ENCODE peak calls at places on chromosome 3, in five cellular contexts. G is upper lobe of left lung, Q is esophagus muscularis mucosa, A is tibial nerve, R is A549. O is an unnamed sample. For H3K4me1, the result is how much of the 10 kb centered on the place peaks cover.

GRCh38 chr3:85801955-85802354 is 843.2 kb downstream of the CADM2 start:
- DNase-seq in R (peak), A (no peak), Q (no peak), G (no peak), O (no peak)

GRCh38 chr3:66378256-66378655 is 122.6 kb downstream of the LRIG1 start:
- DNase-seq in Q (peak), G (no peak), A (no peak), R (peak), O (no peak)

GRCh38 chr3:126033051-126033745 is 50.7 kb downstream of the SLC41A3 start:
- DNase-seq in Q (peak), A (no peak), R (no peak), G (no peak), O (no peak)

GRCh38 chr3:180311242-180311641 is 274.5 kb upstream of the PEX5L start:
- DNase-seq in R (no peak), G (no peak), Q (no peak), A (no peak), O (no peak)

GRCh38 chr3:65597225-65597951 is 441.3 kb downstream of the MAGI1 start:
- DNase-seq in G (peak), A (no peak), Q (no peak), R (no peak), O (no peak)

GRCh38 chr3:35216501-35217266 is 422.6 kb upstream of the ARPP21 start:
- DNase-seq in G (peak), A (no peak), R (no peak), Q (no peak), O (no peak)

GRCh38 chr3:128369881-128370642 is 96.6 kb downstream of the DNAJB8 start:
- DNase-seq in A (no peak), R (no peak), Q (no peak), G (no peak), O (no peak)

GRCh38 chr3:64157150-64158035 is 67.9 kb downstream of the PRICKLE2 start:
- DNase-seq in R (no peak), Q (no peak), A (no peak), G (peak), O (no peak)

GRCh38 chr3:182220013-182220412 is 508.3 kb downstream of the SOX2 start:
- DNase-seq in G (no peak), A (no peak), R (no peak), Q (no peak), O (no peak)

GRCh38 chr3:163490119-163490518 is 1588.2 kb downstream of the SI start:
- DNase-seq in G (no peak), A (no peak), Q (no peak), R (peak), O (no peak)

GRCh38 chr3:33467786-33468185 is 27.6 kb upstream of the UBP1 start:
- DNase-seq in R (no peak), G (no peak), A (no peak), Q (no peak), O (no peak)

GRCh38 chr3:129441215-129441614 is 1.2 kb downstream of the IFT122 start:
- DNase-seq in R (no peak), A (no peak), Q (no peak), G (no peak), O (no peak)

GRCh38 chr3:178947738-178948137 is 123.9 kb downstream of the ZMAT3 start:
- DNase-seq in A (no peak), R (no peak), G (no peak), Q (no peak), O (no peak)
- TF ChIP-seq CTCF in A (no peak), R (no peak), G (no peak), Q (peak), O (no peak)

GRCh38 chr3:52809149-52809548 is 14.6 kb downstream of the ITIH3 start:
- DNase-seq in R (no peak), G (no peak), Q (no peak), A (no peak), O (no peak)

GRCh38 chr3:52809821-52810377 is 15.3 kb downstream of the ITIH3 start:
- DNase-seq in G (no peak), R (no peak), A (no peak), Q (no peak), O (no peak)

GRCh38 chr3:52810923-52811322 is 16.3 kb downstream of the ITIH3 start:
- DNase-seq in A (no peak), Q (no peak), G (no peak), R (no peak), O (no peak)

GRCh38 chr3:52813810-52814209 is 16.7 kb downstream of the ITIH4 start:
- DNase-seq in R (no peak), A (no peak), Q (no peak), G (no peak), O (no peak)

GRCh38 chr3:52811452-52812011 is 16.9 kb downstream of the ITIH3 start:
- DNase-seq in Q (no peak), R (no peak), G (no peak), A (no peak), O (no peak)
- H3K4me1 ChIP-seq in Q (under half), R (under half), G (under half), A (under half), O (under half)

DNA sequence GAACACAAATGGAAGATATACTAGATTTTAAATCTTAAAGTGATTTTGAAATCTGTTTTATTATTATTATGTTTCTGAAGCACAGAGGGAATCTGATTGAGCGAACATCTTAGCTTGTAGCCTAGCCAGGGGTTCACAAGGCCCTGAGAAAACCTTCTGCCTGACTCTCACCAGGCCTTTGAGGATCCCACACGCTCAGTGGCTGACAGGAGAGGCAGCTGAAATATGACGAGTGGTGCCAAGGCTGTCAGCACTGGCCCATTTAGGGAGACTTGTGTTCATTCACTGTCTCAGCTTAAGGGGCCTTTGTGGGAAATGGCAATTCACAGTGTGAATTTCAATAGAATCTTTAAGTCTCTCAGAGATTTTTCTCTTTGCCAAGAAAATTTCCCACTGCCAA is 770.9 kb downstream of the TUSC7 start:
- DNase-seq in R (no peak), Q (no peak), G (no peak), A (no peak), O (no peak)
- TF ChIP-seq EP300 in R (no peak), Q (no peak), G (no peak), A (no peak), O (no peak)

DNA sequence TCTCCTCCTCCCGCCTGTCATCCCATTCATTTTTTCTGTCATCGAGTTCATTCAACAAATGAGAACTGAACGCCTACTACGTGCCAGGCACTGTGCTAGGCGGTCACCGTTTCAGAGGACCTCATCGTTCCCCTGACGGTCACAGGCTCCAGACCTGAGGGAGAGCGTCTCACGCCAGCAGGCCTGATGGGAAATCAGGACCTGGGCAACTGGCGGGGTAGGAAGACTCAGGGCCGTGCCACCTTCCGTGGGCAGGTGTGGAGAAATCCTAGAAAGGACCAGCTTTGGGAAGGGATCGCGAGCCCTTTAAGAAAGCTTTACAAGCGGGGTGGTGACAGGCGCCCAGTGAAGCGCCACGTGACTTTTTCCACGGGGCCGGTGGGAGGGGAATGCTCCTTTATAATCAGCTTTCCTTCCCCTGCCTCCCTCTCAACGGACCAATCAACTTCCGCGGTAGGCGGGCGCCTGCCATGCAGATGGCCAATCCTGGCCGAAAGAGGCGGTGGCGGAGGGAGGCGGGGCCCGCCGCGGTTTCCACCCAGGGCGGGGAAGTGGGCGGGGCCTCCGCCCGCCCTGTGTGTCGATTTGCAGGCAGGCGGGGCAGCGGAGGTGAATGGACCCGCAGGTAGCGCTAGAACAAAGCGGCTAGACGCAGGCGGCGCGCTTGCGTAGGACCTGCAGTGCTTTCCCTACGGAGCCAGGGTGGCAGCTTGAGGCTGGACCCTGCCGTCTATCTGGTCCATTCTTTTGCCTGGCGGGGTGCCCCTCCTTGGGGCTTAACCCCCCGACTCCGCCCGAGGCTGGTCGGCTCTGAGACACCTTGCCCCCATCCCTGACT is 816 bp upstream of the DUSP7 start:
- DNase-seq in A (peak), Q (peak), G (peak), R (peak), O (peak)
- TF ChIP-seq CTCF in A (no peak), Q (no peak), G (no peak), R (no peak), O (no peak)

GRCh38 chr3:47265008-47265407 is 17.6 kb downstream of the KIF9 start:
- DNase-seq in A (no peak), G (no peak), Q (no peak), R (no peak), O (no peak)

GRCh38 chr3:47260605-47261004 is 22.0 kb downstream of the KIF9 start:
- DNase-seq in R (no peak), A (no peak), G (no peak), Q (no peak), O (no peak)

GRCh38 chr3:47265725-47266480 is 16.7 kb downstream of the KIF9 start:
- DNase-seq in A (no peak), G (no peak), R (no peak), Q (no peak), O (peak)

GRCh38 chr3:47259114-47259513 is 23.5 kb downstream of the KIF9 start:
- DNase-seq in G (no peak), Q (no peak), R (no peak), A (no peak), O (no peak)

GRCh38 chr3:47261301-47261700 is 21.3 kb downstream of the KIF9 start:
- DNase-seq in G (no peak), Q (no peak), R (no peak), A (no peak), O (peak)
- H3K4me1 ChIP-seq in G (under half), Q (under half), R (under half), A (under half), O (under half)

GRCh38 chr3:192899540-192899982 is 18.1 kb downstream of the MB21D2 start:
- DNase-seq in G (no peak), R (no peak), Q (no peak), A (no peak), O (no peak)
- TF ChIP-seq EP300 in G (no peak), R (no peak), Q (no peak), A (no peak), O (no peak)

GRCh38 chr3:39279745-39280517 is at the start of gene CX3CR1:
- DNase-seq in A (no peak), Q (peak), G (no peak), R (no peak), O (no peak)
- TF ChIP-seq CTCF in A (no peak), Q (no peak), G (no peak), R (no peak), O (no peak)

GRCh38 chr3:159852821-159853505 is 135.7 kb upstream of the IL12A start:
- DNase-seq in R (peak), A (no peak), G (peak), Q (no peak), O (peak)
- H3K4me1 ChIP-seq in R (under half), A (under half), G (under half), Q (half or more), O (under half)

O was measured in ovary.